ENCODE peak calls at places on chromosomes 16 and 17, in five cellular contexts. J is psoas muscle, Q is colonic mucosa, L is esophagus squamous epithelium, U is cardiac muscle cell. V is an unnamed sample.

GRCh38 chr16:70298988-70299938 is at the start of gene DDX19B:
- DNase-seq in Q (peak; percentile 85), U (peak; percentile 75), J (peak; percentile 91), L (peak; percentile 33), V (no peak)

GRCh38 chr17:4497101-4497824 is 1.4 kb upstream of the SPNS2 start:
- DNase-seq in U (no peak), Q (no peak), J (peak; percentile 72), L (no peak), V (no peak)

GRCh38 chr16:66588981-66589713 is 9.9 kb downstream of the CMTM2 start:
- DNase-seq in Q (peak; percentile 42), U (no peak), J (peak; percentile 70), L (no peak), V (no peak)

GRCh38 chr17:73228748-73229236 is 32.9 kb downstream of the CPSF4L start:
- DNase-seq in J (peak; percentile 85), L (no peak), Q (peak; percentile 61), U (no peak), V (no peak)

GRCh38 chr16:66899945-66900688 is 18.6 kb downstream of the CDH16 start:
- DNase-seq in U (peak; percentile 89), J (peak; percentile 90), Q (peak; percentile 93), L (no peak), V (no peak)

GRCh38 chr17:44775838-44776621 is 17.2 kb downstream of the ADAM11 start:
- DNase-seq in Q (no peak), U (peak; percentile 99), L (no peak), J (no peak), V (no peak)

GRCh38 chr17:56945938-56946337 is 14.9 kb downstream of the COIL start:
- DNase-seq in J (no peak), L (no peak), Q (no peak), U (no peak), V (no peak)

GRCh38 chr16:30628628-30629342 is 18.6 kb upstream of the ZNF689 start:
- DNase-seq in Q (peak; percentile 97), L (no peak), J (peak; percentile 92), U (peak; percentile 83), V (no peak)

GRCh38 chr16:54425681-54426549 is 139.3 kb upstream of the IRX3 start:
- DNase-seq in L (no peak), J (no peak), U (no peak), Q (no peak), V (no peak)

GRCh38 chr16:53043462-53043861 is 9.2 kb downstream of the CHD9NB start:
- DNase-seq in J (no peak), L (no peak), U (no peak), Q (peak; percentile 57), V (no peak)
- H3K27ac ChIP-seq in J (no peak overlapping the region), L (peak overlapping the region; percentile 84), U (no peak overlapping the region), Q (peak overlapping the region; percentile 91), V (peak overlapping the region; percentile 80)

GRCh38 chr17:58338454-58338841 is 9.9 kb upstream of the TSPOAP1 start:
- DNase-seq in L (no peak), U (no peak), J (no peak), Q (no peak), V (no peak)
- H3K4me1 ChIP-seq in L (peaks cover 28% of the 10 kb centered on the region), U (peaks cover 24% of the 10 kb centered on the region), J (no peaks in the 10 kb centered on the region), Q (no peaks in the 10 kb centered on the region), V (peaks cover 43% of the 10 kb centered on the region)

DNA sequence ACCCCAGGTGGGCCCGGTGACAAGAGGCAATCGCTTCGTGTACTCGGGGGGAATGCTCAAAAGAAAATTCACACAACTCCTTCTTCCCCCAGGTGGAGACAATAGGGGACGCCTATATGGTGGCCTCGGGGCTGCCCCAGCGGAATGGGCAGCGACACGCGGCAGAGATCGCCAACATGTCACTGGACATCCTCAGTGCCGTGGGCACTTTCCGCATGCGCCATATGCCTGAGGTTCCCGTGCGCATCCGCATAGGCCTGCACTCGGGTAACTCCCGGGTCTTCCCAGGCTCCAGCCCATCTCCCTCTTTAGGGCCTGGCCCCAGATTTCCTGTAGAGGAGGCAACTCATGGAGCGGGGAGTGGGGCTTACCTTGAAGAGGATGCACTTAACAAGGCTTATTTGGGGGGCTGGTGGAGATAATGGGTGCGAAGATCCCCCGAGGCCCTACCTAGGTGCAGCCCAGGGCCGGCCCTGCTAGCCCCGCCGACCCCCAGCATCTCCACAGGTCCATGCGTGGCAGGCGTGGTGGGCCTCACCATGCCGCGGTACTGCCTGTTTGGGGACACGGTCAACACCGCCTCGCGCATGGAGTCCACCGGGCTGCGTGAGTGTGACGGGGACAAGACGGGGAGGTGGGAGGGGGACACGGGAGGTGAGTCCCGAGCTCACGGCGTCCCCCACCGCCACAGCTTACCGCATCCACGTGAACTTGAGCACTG is 13.0 kb downstream of the GUCY2D start:
- DNase-seq in L (no peak), Q (no peak), U (no peak), J (no peak), V (no peak)
- H3K4me3 ChIP-seq in L (peak overlapping the region; percentile 71), Q (peak overlapping the region; percentile 41), U (no peak overlapping the region), J (peak overlapping the region; percentile 53), V (peak overlapping the region; percentile 44)

GRCh38 chr16:3349175-3349574 is 6.5 kb upstream of the OR2C1 start:
- DNase-seq in J (no peak), U (peak; percentile 16), L (no peak), Q (no peak), V (no peak)
- H3K27ac ChIP-seq in J (no peak overlapping the region), U (peak overlapping the region; percentile 94), L (no peak overlapping the region), Q (no peak overlapping the region), V (no peak overlapping the region)

DNA sequence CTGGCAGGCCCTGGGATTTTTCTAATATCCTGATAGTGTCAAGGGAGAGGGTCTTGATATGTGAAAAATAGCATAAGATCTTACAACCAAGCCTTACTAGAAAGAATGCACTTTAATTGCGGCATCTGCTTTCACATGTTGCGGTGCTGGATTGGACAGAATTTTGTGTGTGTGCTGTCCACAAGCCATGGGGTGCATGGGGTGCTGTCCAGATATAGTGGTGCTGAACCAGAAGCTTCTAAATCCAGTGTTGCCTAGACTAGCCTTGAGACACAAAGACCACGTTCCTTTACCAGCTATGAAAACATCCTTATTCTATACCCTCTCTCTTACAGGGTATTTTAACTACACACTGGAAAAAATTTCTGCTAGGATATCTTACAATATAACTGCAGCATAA is 244.0 kb downstream of the TMEM114 start:
- DNase-seq in J (no peak), Q (no peak), L (no peak), U (peak; percentile 82), V (no peak)
- H3K4me1 ChIP-seq in J (no peaks in the 10 kb centered on the region), Q (no peaks in the 10 kb centered on the region), L (no peaks in the 10 kb centered on the region), U (no peaks in the 10 kb centered on the region), V (no peaks in the 10 kb centered on the region)

DNA sequence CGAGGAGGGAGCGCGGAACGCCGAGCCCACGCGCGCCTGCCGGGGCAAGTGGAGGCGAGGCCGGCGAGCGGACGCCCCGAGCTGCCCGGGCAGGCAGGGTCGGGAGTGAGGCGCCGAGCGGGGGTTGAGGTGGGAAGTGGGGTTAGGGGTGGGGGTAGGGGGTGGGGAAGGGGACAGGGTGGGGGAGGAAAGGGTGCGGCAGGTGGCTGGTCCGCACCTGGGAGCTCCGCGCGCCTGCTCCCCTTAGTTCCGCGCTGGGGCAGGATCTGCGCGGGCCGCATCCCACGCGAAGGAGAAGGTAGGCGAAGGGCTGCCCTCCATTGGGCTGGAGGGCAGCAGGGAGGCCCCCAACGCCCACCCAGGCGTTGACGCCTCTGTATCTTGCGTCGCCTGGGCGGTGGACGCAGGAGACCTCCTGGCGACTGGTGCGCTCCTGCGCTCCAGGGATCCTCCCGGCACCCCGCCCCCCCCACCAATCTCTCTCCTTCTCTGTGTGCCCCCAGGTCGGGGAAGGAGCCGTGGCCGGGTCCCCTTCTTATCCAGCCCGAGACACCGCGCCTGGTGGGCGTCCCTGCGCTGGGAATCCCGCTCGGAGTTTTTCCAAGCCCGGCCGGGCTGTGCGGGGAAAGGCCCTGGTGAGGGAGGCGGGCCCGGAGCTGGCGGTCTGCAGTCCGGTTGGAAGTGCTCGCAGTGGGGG is 51.3 kb upstream of the AMZ2 start:
- DNase-seq in U (peak; percentile 21), L (no peak), Q (no peak), J (no peak), V (peak; percentile 52)
- H3K4me3 ChIP-seq in U (peak overlapping the region; percentile 34), L (peak overlapping the region; percentile 63), Q (peak overlapping the region; percentile 25), J (peak overlapping the region; percentile 66), V (peak overlapping the region; percentile 50)

GRCh38 chr16:56824804-56825203 is 40.2 kb upstream of the SLC12A3 start:
- DNase-seq in L (no peak), Q (no peak), U (no peak), J (no peak), V (no peak)
- H3K27ac ChIP-seq in L (no peak overlapping the region), Q (no peak overlapping the region), U (no peak overlapping the region), J (no peak overlapping the region), V (no peak overlapping the region)

DNA sequence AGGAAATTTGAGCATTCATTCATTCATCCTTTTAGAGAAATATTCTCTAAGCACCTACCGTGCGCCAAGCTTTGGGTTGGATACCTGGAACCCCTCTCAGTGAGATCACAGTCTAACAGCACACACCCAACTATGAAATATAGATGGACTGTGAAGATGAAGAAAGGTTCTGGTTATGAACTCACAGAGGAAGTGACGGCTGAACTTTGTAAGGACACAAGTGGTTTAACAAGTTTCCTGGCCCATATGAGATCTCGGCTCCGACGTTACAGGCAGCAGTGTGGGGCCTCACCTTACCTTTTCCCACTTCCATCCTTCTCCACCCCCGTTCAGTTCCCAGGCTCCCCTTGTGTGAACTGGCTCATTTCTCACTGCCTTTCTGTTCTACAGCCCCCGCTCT is 406.2 kb downstream of the MAF start:
- DNase-seq in L (no peak), Q (no peak), U (no peak), J (no peak), V (no peak)
- H3K4me1 ChIP-seq in L (no peaks in the 10 kb centered on the region), Q (no peaks in the 10 kb centered on the region), U (no peaks in the 10 kb centered on the region), J (no peaks in the 10 kb centered on the region), V (no peaks in the 10 kb centered on the region)

GRCh38 chr17:41816637-41817320 is 4.0 kb downstream of the FKBP10 start:
- DNase-seq in L (no peak), Q (no peak), J (no peak), U (no peak), V (no peak)
- H3K4me3 ChIP-seq in L (no peak overlapping the region), Q (no peak overlapping the region), J (no peak overlapping the region), U (no peak overlapping the region), V (no peak overlapping the region)

GRCh38 chr17:77446959-77447634 is 306.3 kb downstream of the SEC14L1 start:
- DNase-seq in Q (no peak), L (no peak), U (no peak), J (no peak), V (no peak)
- H3K27ac ChIP-seq in Q (no peak overlapping the region), L (peak overlapping the region; percentile 92), U (peak overlapping the region; percentile 96), J (no peak overlapping the region), V (peak overlapping the region; percentile 26)

V was measured in vagina.